ENCODE peak calls at places on chromosomes 4 and X, in five cellular contexts. L, X, U, G and Y are unnamed samples.

GRCh38 chr4:78781925-78782324 is 5.8 kb downstream of the BMP2K start:
- DNase-seq in L (no peak), X (no peak), U (no peak), G (no peak), Y (no peak)

GRCh38 chr4:48375651-48376291 is 34.4 kb downstream of the SLAIN2 start:
- DNase-seq in L (peak), X (peak), U (peak), G (peak), Y (peak)

GRCh38 chr4:152278505-152279301 is 257.2 kb downstream of the FBXW7 start:
- DNase-seq in L (no peak), X (no peak), U (no peak), G (no peak), Y (peak)

GRCh38 chr4:96164814-96165351 is 325.0 kb downstream of the PDHA2 start:
- DNase-seq in L (peak), X (peak), U (peak), G (no peak), Y (no peak)

GRCh38 chrX:109294097-109294815 is 187.6 kb downstream of the GUCY2F start:
- DNase-seq in L (no peak), X (no peak), U (no peak), G (no peak), Y (no peak)

GRCh38 chrX:69932323-69932722 is 117.4 kb downstream of the AWAT2 start:
- DNase-seq in L (no peak), X (no peak), U (no peak), G (no peak), Y (no peak)

GRCh38 chr4:87093443-87094123 is 126.8 kb downstream of the KLHL8 start:
- DNase-seq in L (peak), X (peak), U (peak), G (peak), Y (peak)

GRCh38 chr4:40185830-40186664 is 10.8 kb upstream of the RHOH start:
- DNase-seq in L (no peak), X (no peak), U (peak), G (no peak), Y (no peak)

GRCh38 chrX:22922961-22923360 is 76.8 kb upstream of the DDX53 start:
- DNase-seq in L (peak), X (peak), U (peak), G (no peak), Y (no peak)

GRCh38 chr4:101825953-101826352 is 35.4 kb downstream of the BANK1 start:
- DNase-seq in L (no peak), X (no peak), U (no peak), G (no peak), Y (no peak)

GRCh38 chr4:98381306-98381705 is 120.1 kb downstream of the RAP1GDS1 start:
- DNase-seq in L (no peak), X (no peak), U (no peak), G (no peak), Y (no peak)

GRCh38 chr4:172698256-172698655 is 470.4 kb upstream of the GALNT7 start:
- DNase-seq in L (no peak), X (no peak), U (no peak), G (no peak), Y (no peak)

GRCh38 chr4:185711764-185712163 is 100.2 kb downstream of the SORBS2 start:
- DNase-seq in L (no peak), X (no peak), U (peak), G (no peak), Y (no peak)

GRCh38 chr4:171857302-171858005 is 44.2 kb downstream of the GALNTL6 start:
- DNase-seq in L (no peak), X (no peak), U (no peak), G (no peak), Y (no peak)

GRCh38 chr4:100907465-100908454 is 389.9 kb upstream of the EMCN start:
- DNase-seq in L (peak), X (peak), U (peak), G (no peak), Y (no peak)

GRCh38 chr4:125254111-125254510 is 60.6 kb upstream of the FAT4 start:
- DNase-seq in L (no peak), X (peak), U (peak), G (no peak), Y (no peak)

GRCh38 chr4:66681962-66682361 is 863.3 kb downstream of the CENPC start:
- DNase-seq in L (no peak), X (no peak), U (peak), G (no peak), Y (no peak)

GRCh38 chr4:51909236-51909703 is 66.3 kb downstream of the DCUN1D4 start:
- DNase-seq in L (no peak), X (no peak), U (no peak), G (no peak), Y (peak)

DNA sequence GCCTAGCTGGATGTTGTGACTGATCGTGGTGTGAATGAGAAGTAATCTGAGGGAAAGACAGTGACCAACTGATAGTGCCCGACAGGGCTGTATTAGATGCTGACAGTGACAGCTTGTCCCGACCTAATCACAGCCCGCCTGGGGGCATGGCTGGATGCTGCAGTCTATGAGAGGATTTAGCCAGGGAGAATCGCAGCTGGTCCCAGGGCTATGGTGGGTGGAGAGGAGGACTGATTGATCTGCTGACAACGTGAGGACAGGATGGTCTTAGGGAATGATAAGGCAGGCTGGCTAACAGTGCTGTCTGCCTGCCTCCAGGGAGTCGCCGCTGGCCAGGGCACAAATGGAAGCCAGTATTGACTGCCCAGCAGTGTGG is 621 bp upstream of the SUV39H1 start:
- DNase-seq in L (peak), X (no peak), U (no peak), G (no peak), Y (no peak)
- H3K9ac ChIP-seq in L (peak), X (peak), U (peak), G (peak), Y (peak)

GRCh38 chr4:169246957-169247396 is 23.8 kb downstream of the SH3RF1 start:
- DNase-seq in L (no peak), X (no peak), U (no peak), G (no peak), Y (no peak)

GRCh38 chr4:169243808-169244207 is 26.9 kb downstream of the SH3RF1 start:
- DNase-seq in L (no peak), X (peak), U (peak), G (no peak), Y (no peak)

GRCh38 chr4:169248645-169249044 is 22.1 kb downstream of the SH3RF1 start:
- DNase-seq in L (no peak), X (no peak), U (no peak), G (no peak), Y (no peak)

GRCh38 chr4:169241480-169241879 is 29.3 kb downstream of the SH3RF1 start:
- DNase-seq in L (no peak), X (no peak), U (no peak), G (no peak), Y (no peak)

GRCh38 chr4:169244210-169244609 is 26.5 kb downstream of the SH3RF1 start:
- DNase-seq in L (no peak), X (no peak), U (no peak), G (no peak), Y (no peak)
- H3K9ac ChIP-seq in L (no peak), X (no peak), U (no peak), G (no peak), Y (no peak)

GRCh38 chr4:25970691-25971427 is 56.8 kb downstream of the SMIM20 start:
- DNase-seq in L (peak), X (no peak), U (no peak), G (no peak), Y (peak)
- H3K9ac ChIP-seq in L (no peak), X (no peak), U (no peak), G (no peak), Y (no peak)

GRCh38 chrX:13001097-13001496 is 26.2 kb downstream of the TMSB4X start:
- DNase-seq in L (peak), X (no peak), U (no peak), G (no peak), Y (no peak)
- H3K9ac ChIP-seq in L (peak), X (no peak), U (no peak), G (no peak), Y (no peak)

DNA sequence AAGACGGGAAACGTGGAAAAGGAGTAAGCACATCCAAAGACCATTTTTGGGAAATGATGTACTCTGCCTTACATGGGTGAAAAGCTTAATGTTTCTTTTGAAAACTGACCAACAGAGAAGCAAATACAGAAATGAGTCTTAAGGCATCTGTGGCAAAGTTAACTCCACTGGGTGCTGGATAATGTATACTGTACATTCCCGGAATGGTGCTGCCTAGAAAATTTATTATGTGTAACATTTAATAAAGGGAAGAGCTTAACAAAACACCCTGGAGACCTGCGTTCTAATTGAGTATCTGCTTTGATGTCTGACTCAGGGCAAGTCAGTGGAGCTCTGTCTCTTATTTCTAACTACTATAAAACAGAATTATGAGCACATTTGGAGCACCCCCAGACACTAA is 230.2 kb downstream of the MID1 start:
- DNase-seq in L (no peak), X (no peak), U (no peak), G (no peak), Y (no peak)
- H3K9ac ChIP-seq in L (no peak), X (no peak), U (no peak), G (no peak), Y (no peak)

DNA sequence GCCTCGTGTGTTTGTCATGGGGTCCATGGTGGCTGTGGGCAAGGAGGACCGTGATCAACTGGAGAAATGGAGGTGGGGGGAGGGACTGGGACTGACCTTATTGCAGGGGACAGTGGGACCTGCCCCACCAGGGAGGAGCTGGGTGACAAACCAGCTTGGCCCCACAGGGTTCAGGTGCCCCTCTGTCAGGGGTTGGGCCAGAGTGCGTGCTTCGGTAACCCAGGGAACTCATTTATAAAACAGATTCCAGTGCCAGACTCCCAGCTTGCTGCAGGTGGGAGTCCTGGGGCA is 366.4 kb downstream of the BCOR start:
- DNase-seq in L (no peak), X (no peak), U (no peak), G (no peak), Y (no peak)
- H3K9ac ChIP-seq in L (peak), X (peak), U (no peak), G (no peak), Y (no peak)

GRCh38 chrX:13216139-13216538 is 103.7 kb downstream of the ATXN3L start:
- DNase-seq in L (no peak), X (peak), U (peak), G (no peak), Y (no peak)
- H3K9ac ChIP-seq in L (no peak), X (no peak), U (no peak), G (no peak), Y (no peak)

DNA sequence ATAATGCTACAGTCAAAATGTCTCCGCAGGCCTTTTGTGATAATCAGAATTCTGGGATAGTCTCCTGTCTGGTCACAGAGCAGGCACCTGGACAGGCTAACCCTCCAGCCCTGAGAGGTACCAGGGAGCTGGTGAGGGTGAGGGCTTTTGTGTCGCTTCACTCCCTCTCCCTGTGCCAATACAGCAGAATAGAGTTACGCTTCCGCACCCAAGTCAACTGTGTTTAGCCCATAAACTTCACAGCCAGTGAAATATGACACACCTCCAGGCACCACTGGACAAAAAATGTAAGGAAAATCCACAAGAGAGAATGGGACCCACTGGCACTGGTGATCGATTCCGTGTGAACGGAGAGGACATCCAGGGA is 1.3 kb downstream of the GAK start:
- DNase-seq in L (peak), X (no peak), U (no peak), G (no peak), Y (peak)
- H3K9ac ChIP-seq in L (peak), X (peak), U (peak), G (peak), Y (peak)

GRCh38 chr4:139419388-139419914 is 34.5 kb upstream of the RAB33B start:
- DNase-seq in L (no peak), X (peak), U (peak), G (no peak), Y (peak)
- H3K9ac ChIP-seq in L (no peak), X (no peak), U (no peak), G (no peak), Y (no peak)